ENCODE peak calls at places on chromosomes 7 and 10, in four cellular contexts. One of them, this sample, is unnamed.

GRCh38 chr7:129315916-129316315 is 91.1 kb downstream of the AHCYL2 start:
- DNase-seq in endothelial cell of umbilical vein: no peak
- DNase-seq in A549: no peak
- DNase-seq in HCT116: no peak
- DNase-seq in this sample: no peak

GRCh38 chr10:11838298-11838852 is 15.2 kb downstream of the PROSER2 start:
- DNase-seq in A549: no peak
- DNase-seq in endothelial cell of umbilical vein: no peak
- DNase-seq in HCT116: no peak
- DNase-seq in this sample: no peak

GRCh38 chr7:151249732-151250072 is 1.2 kb upstream of the SMARCD3 start:
- DNase-seq in HCT116: peak; percentile 48
- DNase-seq in A549: peak; percentile 60
- DNase-seq in endothelial cell of umbilical vein: no peak
- DNase-seq in this sample: no peak

GRCh38 chr10:85646312-85646711 is 720.3 kb downstream of the GRID1 start:
- DNase-seq in HCT116: no peak
- DNase-seq in A549: peak; percentile 46
- DNase-seq in endothelial cell of umbilical vein: peak; percentile 11
- DNase-seq in this sample: no peak

GRCh38 chr7:116357776-116358670 is 141.5 kb upstream of the CAV2 start:
- DNase-seq in HCT116: no peak
- DNase-seq in A549: peak; percentile 34
- DNase-seq in endothelial cell of umbilical vein: peak; percentile 80
- DNase-seq in this sample: no peak

GRCh38 chr7:78510580-78511188 is 712.1 kb downstream of the PHTF2 start:
- DNase-seq in A549: peak; percentile 43
- DNase-seq in endothelial cell of umbilical vein: peak; percentile 49
- DNase-seq in HCT116: peak; percentile 8
- DNase-seq in this sample: peak; percentile 55

GRCh38 chr10:62052276-62052675 is 150.8 kb downstream of the ARID5B start:
- DNase-seq in A549: no peak
- DNase-seq in endothelial cell of umbilical vein: no peak
- DNase-seq in HCT116: no peak
- DNase-seq in this sample: no peak

GRCh38 chr10:34002896-34003295 is 668.4 kb upstream of the NRP1 start:
- DNase-seq in endothelial cell of umbilical vein: no peak
- DNase-seq in HCT116: no peak
- DNase-seq in A549: no peak
- DNase-seq in this sample: no peak

GRCh38 chr7:23357190-23358093 is 58.3 kb downstream of the MALSU1 start:
- DNase-seq in HCT116: peak; percentile 43
- DNase-seq in endothelial cell of umbilical vein: peak; percentile 81
- DNase-seq in A549: peak; percentile 86
- DNase-seq in this sample: peak; percentile 58

GRCh38 chr7:23358152-23358674 is 59.1 kb downstream of the MALSU1 start:
- DNase-seq in HCT116: no peak
- DNase-seq in endothelial cell of umbilical vein: no peak
- DNase-seq in A549: no peak
- DNase-seq in this sample: no peak

GRCh38 chr7:23356726-23357125 is 57.6 kb downstream of the MALSU1 start:
- DNase-seq in endothelial cell of umbilical vein: no peak
- DNase-seq in HCT116: no peak
- DNase-seq in A549: no peak
- DNase-seq in this sample: no peak

GRCh38 chr7:23353172-23353571 is 54.0 kb downstream of the MALSU1 start:
- DNase-seq in HCT116: no peak
- DNase-seq in A549: no peak
- DNase-seq in endothelial cell of umbilical vein: no peak
- DNase-seq in this sample: no peak

DNA sequence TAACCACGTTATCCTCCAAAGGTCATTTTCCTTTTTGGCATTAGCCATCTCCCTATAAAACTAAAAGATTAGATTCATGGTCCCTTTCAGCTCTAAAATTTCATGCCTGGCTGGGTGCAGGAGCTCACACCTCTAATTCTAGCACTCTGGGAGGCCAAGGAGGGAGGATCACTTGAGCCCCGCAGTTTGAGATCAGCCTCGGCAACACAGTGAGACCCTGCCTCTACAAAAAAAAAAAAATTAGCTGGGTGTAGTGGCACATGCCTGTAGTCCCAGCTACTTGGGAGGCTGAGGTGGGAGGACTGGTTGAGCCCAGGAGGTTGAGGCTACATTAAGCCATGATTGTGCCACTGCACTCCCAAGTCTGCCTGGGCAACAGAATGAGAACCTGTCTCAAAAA is 57.0 kb downstream of the MALSU1 start:
- DNase-seq in endothelial cell of umbilical vein: no peak
- DNase-seq in HCT116: no peak
- DNase-seq in A549: no peak
- DNase-seq in this sample: no peak
- TF ChIP-seq MAX in endothelial cell of umbilical vein: no peak
- TF ChIP-seq MAX in HCT116: no peak
- TF ChIP-seq MAX in A549: no peak
- TF ChIP-seq MAX in this sample: no peak

GRCh38 chr10:124614003-124614659 is 130.0 kb downstream of the FAM53B start:
- DNase-seq in endothelial cell of umbilical vein: no peak
- DNase-seq in A549: no peak
- DNase-seq in HCT116: no peak
- DNase-seq in this sample: no peak

GRCh38 chr10:124615259-124615658 is 128.9 kb downstream of the FAM53B start:
- DNase-seq in endothelial cell of umbilical vein: no peak
- DNase-seq in HCT116: no peak
- DNase-seq in A549: no peak
- DNase-seq in this sample: no peak

GRCh38 chr10:124609698-124610097 is 134.5 kb downstream of the FAM53B start:
- DNase-seq in endothelial cell of umbilical vein: no peak
- DNase-seq in HCT116: no peak
- DNase-seq in A549: no peak
- DNase-seq in this sample: no peak

GRCh38 chr10:124612611-124613498 is 131.3 kb downstream of the FAM53B start:
- DNase-seq in HCT116: peak; percentile 13
- DNase-seq in endothelial cell of umbilical vein: peak; percentile 48
- DNase-seq in A549: peak; percentile 14
- DNase-seq in this sample: peak; percentile 84

GRCh38 chr10:124611738-124612137 is 132.4 kb downstream of the FAM53B start:
- DNase-seq in endothelial cell of umbilical vein: no peak
- DNase-seq in A549: no peak
- DNase-seq in HCT116: no peak
- DNase-seq in this sample: peak; percentile 99
- H3K4me3 ChIP-seq in endothelial cell of umbilical vein: no peak overlapping the region
- H3K4me3 ChIP-seq in A549: no peak overlapping the region
- H3K4me3 ChIP-seq in HCT116: no peak overlapping the region
- H3K4me3 ChIP-seq in this sample: no peak overlapping the region

DNA sequence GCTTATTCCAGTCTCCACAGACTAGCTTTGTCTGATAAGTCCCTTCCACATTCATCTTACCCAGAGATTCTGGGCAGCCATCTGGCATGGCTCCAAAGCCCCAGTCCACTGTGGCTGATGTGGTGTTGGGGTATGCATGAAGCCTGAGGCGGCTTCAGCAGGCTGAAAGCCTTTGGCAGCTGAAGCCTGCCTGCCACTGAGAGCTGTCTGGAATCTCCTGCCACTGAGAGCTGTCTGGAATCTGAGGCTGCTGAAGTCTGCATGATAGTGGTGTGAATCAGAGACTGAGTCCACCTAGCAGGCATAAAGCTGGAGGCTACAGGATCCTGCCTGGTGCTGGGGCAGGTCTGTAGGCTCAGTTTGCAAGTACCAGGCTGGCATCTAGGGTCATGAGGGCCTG is 87.1 kb downstream of the DYNC1I1 start:
- DNase-seq in endothelial cell of umbilical vein: no peak
- DNase-seq in A549: peak; percentile 3
- DNase-seq in HCT116: no peak
- DNase-seq in this sample: no peak
- TF ChIP-seq MAX in endothelial cell of umbilical vein: no peak
- TF ChIP-seq MAX in A549: no peak
- TF ChIP-seq MAX in HCT116: no peak
- TF ChIP-seq MAX in this sample: no peak

GRCh38 chr7:51228386-51228958 is 88.1 kb downstream of the COBL start:
- DNase-seq in endothelial cell of umbilical vein: no peak
- DNase-seq in HCT116: no peak
- DNase-seq in A549: no peak
- DNase-seq in this sample: peak; percentile 28
- H3K4me3 ChIP-seq in endothelial cell of umbilical vein: no peak overlapping the region
- H3K4me3 ChIP-seq in HCT116: no peak overlapping the region
- H3K4me3 ChIP-seq in A549: no peak overlapping the region
- H3K4me3 ChIP-seq in this sample: no peak overlapping the region

This sample was measured in NB4.